ENCODE peak calls at places on chromosomes 16 and 17, in seven cellular contexts. H is HL-60; Z is A549; K is activated CD4-positive, alpha-beta T cell treated with anti-CD3 and anti-CD28 coated beads, Interleukin-2, amount 50 U/mL, for 24 hours; D is NCI-H1930; R is skeletal muscle cell; J is stimulated activated CD4-positive, alpha-beta T cell treated with anti-CD3 and anti-CD28 coated beads, Interleukin-15, amount 100 ng/mL, for 1 hour. S is an unnamed sample.

GRCh38 chr17:51079049-51079448 is 41.6 kb downstream of the SPAG9 start:
- DNase-seq in K (no peak), J (no peak), Z (no peak), D (no peak), R (no peak), H (no peak), S (no peak)

GRCh38 chr16:28210979-28211505 is 723 bp downstream of the XPO6 start:
- DNase-seq in J (peak; percentile 42), Z (peak; percentile 60), H (peak; percentile 55), D (peak; percentile 13), K (peak; percentile 51), R (peak; percentile 18), S (peak; percentile 76)

GRCh38 chr17:37440424-37440823 is 33.7 kb downstream of the TADA2A start:
- DNase-seq in Z (no peak), H (no peak), K (no peak), R (no peak), D (no peak), J (no peak), S (no peak)

GRCh38 chr16:67115649-67116048 is 5.9 kb downstream of the PHAF1 start:
- DNase-seq in K (no peak), D (no peak), R (peak; percentile 59), J (no peak), H (no peak), Z (peak; percentile 68), S (no peak)

GRCh38 chr17:2510559-2510958 is 1.1 kb downstream of the METTL16 start:
- DNase-seq in Z (no peak), K (no peak), R (no peak), J (no peak), D (no peak), H (no peak), S (no peak)

GRCh38 chr17:17376362-17376761 is 73.2 kb downstream of the NT5M start:
- DNase-seq in H (no peak), Z (no peak), D (no peak), J (no peak), R (no peak), K (no peak), S (no peak)

GRCh38 chr17:49603720-49604119 is 28.0 kb downstream of the NXPH3 start:
- DNase-seq in R (no peak), Z (no peak), H (no peak), D (no peak), J (no peak), K (no peak), S (no peak)

GRCh38 chr16:15803608-15804007 is 53.2 kb downstream of the MYH11 start:
- DNase-seq in K (no peak), D (no peak), R (no peak), J (no peak), Z (no peak), H (no peak), S (no peak)

GRCh38 chr16:30710971-30711370 is 12.0 kb downstream of the SRCAP start:
- DNase-seq in Z (no peak), D (no peak), J (no peak), K (no peak), H (no peak), R (no peak), S (no peak)

GRCh38 chr16:89383095-89384003 is 107.0 kb downstream of the ANKRD11 start:
- DNase-seq in J (no peak), R (no peak), K (no peak), Z (no peak), D (no peak), H (no peak), S (no peak)

GRCh38 chr16:11755022-11755760 is 12.5 kb upstream of the TXNDC11 start:
- DNase-seq in D (no peak), H (no peak), R (no peak), Z (peak; percentile 7), J (no peak), K (no peak), S (no peak)

GRCh38 chr17:32822996-32823395 is 53.9 kb downstream of the MYO1D start:
- DNase-seq in Z (no peak), R (no peak), K (no peak), D (no peak), J (no peak), H (no peak), S (no peak)

GRCh38 chr17:10120749-10121148 is 77.7 kb downstream of the GAS7 start:
- DNase-seq in R (no peak), Z (no peak), D (no peak), J (no peak), H (no peak), K (no peak), S (no peak)

GRCh38 chr16:12659871-12660270 is 143.8 kb downstream of the CPPED1 start:
- DNase-seq in H (no peak), K (no peak), J (no peak), D (no peak), R (no peak), Z (no peak), S (no peak)

GRCh38 chr17:64781810-64782555 is 119.9 kb upstream of the SMURF2 start:
- DNase-seq in J (no peak), R (no peak), H (no peak), D (no peak), Z (no peak), K (no peak), S (no peak)

GRCh38 chr17:21295036-21295952 is 10.8 kb downstream of the MAP2K3 start:
- DNase-seq in H (no peak), D (no peak), R (no peak), J (no peak), Z (no peak), K (no peak), S (no peak)

GRCh38 chr17:28796062-28796461 is 46.5 kb downstream of the FAM222B start:
- DNase-seq in K (no peak), Z (no peak), R (no peak), J (no peak), D (no peak), H (no peak), S (no peak)

GRCh38 chr17:1648582-1649115 is 1.0 kb downstream of the RILP start:
- DNase-seq in R (peak; percentile 77), J (peak; percentile 92), K (peak; percentile 88), D (peak; percentile 95), H (peak; percentile 75), Z (peak; percentile 88), S (peak; percentile 95)

GRCh38 chr16:1317479-1318267 is 8.2 kb downstream of the UBE2I start:
- DNase-seq in K (no peak), J (no peak), R (no peak), D (no peak), H (no peak), Z (no peak), S (no peak)

GRCh38 chr17:50344712-50345380 is 1.1 kb upstream of the XYLT2 start:
- DNase-seq in Z (no peak), H (no peak), J (no peak), R (no peak), D (no peak), K (no peak), S (no peak)

GRCh38 chr16:79163666-79164377 is 436.7 kb downstream of the MAF start:
- DNase-seq in K (no peak), H (no peak), Z (no peak), D (no peak), J (no peak), R (no peak), S (no peak)

GRCh38 chr16:50035468-50035992 is 10.5 kb downstream of the CNEP1R1 start:
- DNase-seq in K (no peak), R (no peak), D (no peak), H (no peak), J (no peak), Z (no peak), S (no peak)

GRCh38 chr16:82756283-82756599 is 129.5 kb downstream of the CDH13 start:
- DNase-seq in H (no peak), R (no peak), Z (no peak), J (no peak), D (no peak), K (no peak), S (no peak)

GRCh38 chr16:64585367-64585766 is 536.5 kb downstream of the CDH11 start:
- DNase-seq in R (no peak), J (no peak), K (no peak), D (no peak), Z (no peak), H (no peak), S (no peak)

GRCh38 chr17:30780343-30780742 is 44.1 kb downstream of the CRLF3 start:
- DNase-seq in H (no peak), D (no peak), K (no peak), R (no peak), J (no peak), Z (no peak), S (no peak)

GRCh38 chr16:19114359-19115147 is 789 bp downstream of the ITPRIPL2 start:
- DNase-seq in Z (peak; percentile 54), D (no peak), J (no peak), K (no peak), R (no peak), H (no peak), S (peak; percentile 57)

GRCh38 chr17:3927628-3928010 is 11.4 kb upstream of the P2RX1 start:
- DNase-seq in J (no peak), R (no peak), D (no peak), K (no peak), Z (no peak), H (no peak), S (no peak)

GRCh38 chr16:80664798-80665197 is 124.0 kb downstream of the DYNLRB2 start:
- DNase-seq in Z (no peak), R (no peak), K (no peak), J (no peak), H (no peak), D (no peak), S (no peak)

GRCh38 chr16:74650966-74651567 is 15.6 kb downstream of the RFWD3 start:
- DNase-seq in D (no peak), Z (peak; percentile 29), H (no peak), J (no peak), K (no peak), R (no peak), S (peak; percentile 40)

GRCh38 chr16:2520097-2520783 is at the start of gene AMDHD2:
- DNase-seq in R (peak; percentile 77), D (peak; percentile 92), H (peak; percentile 89), J (peak; percentile 77), Z (peak; percentile 93), K (peak; percentile 69), S (peak; percentile 94)

GRCh38 chr17:55344514-55344997 is 77.1 kb downstream of the MMD start:
- DNase-seq in K (no peak), J (no peak), D (no peak), Z (no peak), R (no peak), H (no peak), S (no peak)

GRCh38 chr17:16091773-16092172 is 92.1 kb downstream of the TTC19 start:
- DNase-seq in Z (no peak), K (no peak), J (no peak), D (no peak), R (no peak), H (no peak), S (peak; percentile 24)

GRCh38 chr17:9200197-9200662 is 178.9 kb downstream of the NTN1 start:
- DNase-seq in K (no peak), D (no peak), R (no peak), H (no peak), Z (no peak), J (no peak), S (no peak)

GRCh38 chr17:50102164-50102991 is 7.2 kb downstream of the PDK2 start:
- DNase-seq in Z (no peak), R (no peak), J (no peak), H (no peak), K (no peak), D (no peak), S (no peak)

GRCh38 chr17:72358465-72358864 is 237.6 kb downstream of the SOX9 start:
- DNase-seq in H (no peak), Z (no peak), K (no peak), R (peak; percentile 72), J (no peak), D (no peak), S (no peak)

GRCh38 chr16:29848420-29849297 is 14.4 kb downstream of the CDIPT start:
- DNase-seq in J (peak; percentile 59), R (no peak), Z (peak; percentile 81), H (peak; percentile 66), D (peak; percentile 80), K (peak; percentile 71), S (peak; percentile 72)